ENCODE peak calls at places on chromosomes 3 and 15, in four cellular contexts. S is esophagus muscularis mucosa, T is GM12892, L is GM12891. R is an unnamed sample.

GRCh38 chr3:105691053-105691452 is 177.8 kb downstream of the CBLB start:
- DNase-seq in S (no peak), T (no peak), L (no peak), R (no peak)

GRCh38 chr15:96893159-96893906 is 562.8 kb downstream of the NR2F2 start:
- DNase-seq in S (no peak), T (no peak), L (no peak), R (no peak)

GRCh38 chr15:66701422-66702034 is 508 bp upstream of the SMAD6 start:
- DNase-seq in S (no peak), T (peak; percentile 51), L (peak; percentile 53), R (peak; percentile 89)

GRCh38 chr3:126111566-126112475 is 27.9 kb upstream of the SLC41A3 start:
- DNase-seq in S (no peak), T (no peak), L (no peak), R (peak; percentile 68)

GRCh38 chr15:48059786-48060185 is 61.0 kb upstream of the SLC24A5 start:
- DNase-seq in S (no peak), T (no peak), L (no peak), R (no peak)

GRCh38 chr3:71031914-71032521 is 551.5 kb downstream of the FOXP1 start:
- DNase-seq in S (peak; percentile 89), T (no peak), L (no peak), R (peak; percentile 84)

GRCh38 chr3:16587047-16587702 is 18.0 kb downstream of the DAZL start:
- DNase-seq in S (no peak), T (no peak), L (no peak), R (no peak)

GRCh38 chr3:129033619-129034321 is 26.8 kb upstream of the GP9 start:
- DNase-seq in S (no peak), T (no peak), L (no peak), R (no peak)

GRCh38 chr15:55824857-55825613 is 82.1 kb upstream of the PRTG start:
- DNase-seq in S (no peak), T (no peak), L (no peak), R (no peak)

GRCh38 chr3:152574461-152575079 is 260.4 kb upstream of the P2RY1 start:
- DNase-seq in S (no peak), T (no peak), L (no peak), R (no peak)

GRCh38 chr15:47588968-47589367 is 128.3 kb upstream of the SEMA6D start:
- DNase-seq in S (no peak), T (no peak), L (no peak), R (no peak)

GRCh38 chr3:24365168-24365567 is 129.5 kb downstream of the THRB start:
- DNase-seq in S (no peak), T (no peak), L (no peak), R (no peak)

GRCh38 chr3:138390582-138390932 is 42.2 kb downstream of the MRAS start:
- DNase-seq in S (no peak), T (no peak), L (no peak), R (peak; percentile 43)

DNA sequence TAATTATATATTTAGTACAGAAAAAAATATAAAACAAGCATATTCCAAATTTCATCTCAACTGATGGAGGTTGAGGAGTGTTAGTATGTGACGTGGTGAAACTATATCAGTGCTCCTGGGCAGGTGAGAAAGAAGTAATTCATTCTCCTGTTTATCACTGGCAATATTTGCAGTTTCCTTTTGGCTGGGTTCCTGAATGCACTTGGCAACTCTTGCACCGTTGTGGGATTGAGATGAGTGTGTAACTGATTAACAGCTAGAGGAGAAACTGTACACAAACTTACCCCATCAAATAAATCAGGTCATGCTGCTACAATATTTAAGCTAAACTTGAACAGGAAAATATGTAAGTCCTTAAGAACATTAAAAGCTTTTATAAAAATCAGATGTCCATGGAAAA is 2.1 kb upstream of the ATP13A4 start:
- DNase-seq in S (no peak), T (no peak), L (no peak), R (no peak)
- TF ChIP-seq POLR2AphosphoS5 in S (no peak), T (no peak), L (no peak), R (no peak)

GRCh38 chr15:51681303-51681963 is at the start of gene SCG3:
- DNase-seq in S (no peak), T (no peak), L (peak; percentile 32), R (peak; percentile 87)
- TF ChIP-seq POLR2AphosphoS5 in S (no peak), T (no peak), L (no peak), R (peak; percentile 10)

DNA sequence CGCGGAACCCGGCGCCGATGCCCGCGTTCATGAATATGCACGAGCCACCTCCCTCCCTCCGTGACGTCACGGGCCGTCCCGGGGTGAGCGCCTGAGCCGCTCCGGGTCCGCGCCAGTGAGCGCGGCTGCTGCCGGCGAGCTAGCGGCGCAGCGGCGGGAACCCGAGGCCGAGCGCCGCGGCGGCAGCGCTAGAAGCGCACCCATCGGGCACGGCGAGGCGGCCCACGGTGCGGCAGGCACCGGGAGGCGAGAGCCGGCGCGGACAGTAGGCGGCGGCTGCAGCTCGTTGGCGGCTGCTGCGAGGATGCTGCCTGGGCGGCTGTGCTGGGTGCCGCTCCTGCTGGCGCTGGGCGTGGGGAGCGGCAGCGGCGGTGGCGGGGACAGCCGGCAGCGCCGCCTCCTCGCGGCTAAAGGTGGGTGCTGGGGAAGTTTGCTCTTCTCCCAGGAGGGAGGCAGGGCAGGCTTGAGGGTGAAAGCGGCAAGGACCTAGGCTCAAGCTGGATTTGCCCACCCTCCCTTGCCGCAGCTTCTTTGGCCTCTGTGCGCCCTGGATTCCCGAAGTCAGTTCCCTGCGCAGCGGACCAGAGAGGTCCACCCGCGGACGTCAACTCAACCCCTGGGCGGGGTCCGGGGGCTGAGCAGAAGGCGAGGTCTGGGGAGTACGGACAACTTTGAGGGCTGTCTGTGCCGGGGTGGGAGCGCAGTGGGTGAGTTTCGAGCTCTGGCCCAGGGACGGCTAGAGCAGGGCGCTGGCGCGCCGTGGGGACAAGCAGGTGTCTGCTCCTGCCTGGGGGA is at the start of gene CLSTN2:
- DNase-seq in S (peak; percentile 83), T (peak; percentile 51), L (peak; percentile 46), R (no peak)
- TF ChIP-seq POLR2AphosphoS5 in S (no peak), T (no peak), L (no peak), R (no peak)

GRCh38 chr3:76047368-76047767 is 262.0 kb upstream of the ZNF717 start:
- DNase-seq in S (no peak), T (no peak), L (no peak), R (no peak)
- TF ChIP-seq POLR2AphosphoS5 in S (no peak), T (no peak), L (no peak), R (no peak)